ENCODE peak calls at places on chromosomes 5 and 9, in eight cellular contexts. S is HFFc6, W is neural crest cell, J is Calu3, L is heart right ventricle, U is pancreas, T is PC-9, X is nephron progenitor cell. I is an unnamed sample.

GRCh38 chr5:610011-610743 is 2.0 kb upstream of the CEP72 start:
- DNase-seq in T (no peak), J (no peak), S (no peak), L (no peak), X (no peak), U (peak; percentile 9), W (no peak), I (peak; percentile 22)

GRCh38 chr5:16931334-16932110 is 4.6 kb downstream of the MYO10 start:
- DNase-seq in T (peak; percentile 37), X (no peak), S (no peak), U (peak; percentile 77), L (no peak), J (peak; percentile 57), W (no peak), I (no peak)

GRCh38 chr5:89572696-89573095 is 689.7 kb upstream of the MEF2C start:
- DNase-seq in T (no peak), J (no peak), X (no peak), L (no peak), U (no peak), W (no peak), S (peak; percentile 3), I (no peak)

GRCh38 chr5:41503860-41504259 is 6.5 kb downstream of the PLCXD3 start:
- DNase-seq in U (no peak), L (no peak), J (no peak), X (no peak), T (no peak), W (no peak), S (no peak), I (no peak)

GRCh38 chr5:124790895-124791732 is 44.7 kb upstream of the ZNF608 start:
- DNase-seq in S (no peak), T (no peak), X (no peak), J (no peak), L (no peak), U (no peak), W (no peak), I (no peak)

GRCh38 chr5:13731229-13731628 is 213.3 kb downstream of the DNAH5 start:
- DNase-seq in W (no peak), U (no peak), X (no peak), L (no peak), J (no peak), T (no peak), S (no peak), I (no peak)

GRCh38 chr9:88433583-88434240 is 45.5 kb downstream of the SPIN1 start:
- DNase-seq in X (no peak), W (no peak), T (no peak), U (no peak), S (peak; percentile 17), L (no peak), J (no peak), I (no peak)

GRCh38 chr5:61805101-61805500 is 473.0 kb downstream of the ZSWIM6 start:
- DNase-seq in L (no peak), T (peak; percentile 21), U (no peak), W (no peak), S (peak; percentile 71), X (no peak), J (peak; percentile 24), I (no peak)

GRCh38 chr5:159132429-159133040 is 32.8 kb upstream of the EBF1 start:
- DNase-seq in U (no peak), X (no peak), L (no peak), J (no peak), S (no peak), W (no peak), T (no peak), I (no peak)

GRCh38 chr9:16689352-16689938 is 181.0 kb downstream of the BNC2 start:
- DNase-seq in U (no peak), W (no peak), X (no peak), L (peak; percentile 24), J (no peak), T (no peak), S (no peak), I (no peak)

GRCh38 chr9:90299963-90300362 is 342.7 kb downstream of the DIRAS2 start:
- DNase-seq in L (no peak), J (no peak), T (no peak), U (no peak), W (no peak), X (no peak), S (no peak), I (no peak)

GRCh38 chr5:89929173-89929572 is 480.4 kb downstream of the CETN3 start:
- DNase-seq in W (no peak), X (no peak), T (no peak), U (no peak), L (no peak), J (no peak), S (no peak), I (peak; percentile 29)

GRCh38 chr5:50593681-50594080 is 72.8 kb upstream of the PARP8 start:
- DNase-seq in U (no peak), X (no peak), J (no peak), T (no peak), W (no peak), L (no peak), S (no peak), I (no peak)

GRCh38 chr9:129832957-129833356 is 2.1 kb downstream of the C9orf78 start:
- DNase-seq in L (no peak), W (no peak), X (no peak), T (no peak), S (no peak), U (no peak), J (no peak), I (no peak)

GRCh38 chr5:110625376-110625999 is 101.0 kb downstream of the TMEM232 start:
- DNase-seq in T (no peak), J (no peak), X (no peak), U (no peak), L (no peak), S (peak; percentile 13), W (no peak), I (no peak)

GRCh38 chr9:4973246-4973645 is 11.8 kb upstream of the JAK2 start:
- DNase-seq in J (no peak), S (peak; percentile 39), T (no peak), X (no peak), U (no peak), L (no peak), W (no peak), I (no peak)

GRCh38 chr5:36795366-36795765 is 81.2 kb upstream of the NIPBL start:
- DNase-seq in S (no peak), X (no peak), U (no peak), L (no peak), W (no peak), T (no peak), J (no peak), I (no peak)

DNA sequence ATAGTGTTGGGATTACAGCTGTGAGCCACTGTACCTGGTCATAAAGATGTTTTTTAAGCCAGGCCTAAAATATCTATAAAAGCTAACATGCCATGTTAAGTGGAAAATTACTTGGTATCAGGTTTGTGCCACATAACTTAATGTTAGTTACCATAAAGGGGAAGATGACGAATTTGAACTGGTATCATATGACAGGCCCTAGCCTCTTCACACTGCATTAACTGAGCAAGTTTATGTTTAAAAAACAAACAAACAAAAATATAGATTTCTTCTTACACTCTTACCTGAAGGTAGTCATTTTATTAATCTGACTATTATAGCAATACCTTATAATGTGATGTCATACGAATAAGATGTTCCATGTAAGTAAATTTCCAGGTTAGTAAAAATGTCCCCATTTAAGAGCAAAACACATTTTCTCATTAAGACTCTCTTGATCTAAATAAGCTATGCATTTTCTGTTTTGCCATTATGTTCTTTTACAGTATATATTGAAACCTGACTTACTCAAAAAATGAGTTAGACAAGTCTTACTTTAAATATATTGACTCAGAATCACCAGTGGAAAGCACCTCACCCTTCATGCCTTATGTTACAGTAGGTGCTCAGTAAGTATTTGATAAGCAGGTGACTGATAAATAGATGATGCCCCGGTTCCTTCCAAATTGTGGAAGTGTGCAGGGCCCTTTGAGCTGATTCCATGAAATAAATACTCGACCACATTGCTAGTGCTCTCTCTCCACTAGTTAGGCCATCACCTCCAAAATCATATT is 125.4 kb downstream of the CDC42SE2 start:
- DNase-seq in U (no peak), L (no peak), J (no peak), X (no peak), T (no peak), W (no peak), S (no peak), I (no peak)
- TF ChIP-seq CTCF in U (no peak), L (no peak), J (no peak), X (no peak), T (no peak), W (no peak), S (no peak), I (no peak)

GRCh38 chr9:121057821-121058220 is 7.7 kb upstream of the C5 start:
- DNase-seq in T (no peak), X (no peak), L (no peak), W (no peak), S (no peak), U (no peak), J (no peak), I (no peak)
- TF ChIP-seq CTCF in T (no peak), X (no peak), L (no peak), W (no peak), S (no peak), U (no peak), J (no peak), I (no peak)

DNA sequence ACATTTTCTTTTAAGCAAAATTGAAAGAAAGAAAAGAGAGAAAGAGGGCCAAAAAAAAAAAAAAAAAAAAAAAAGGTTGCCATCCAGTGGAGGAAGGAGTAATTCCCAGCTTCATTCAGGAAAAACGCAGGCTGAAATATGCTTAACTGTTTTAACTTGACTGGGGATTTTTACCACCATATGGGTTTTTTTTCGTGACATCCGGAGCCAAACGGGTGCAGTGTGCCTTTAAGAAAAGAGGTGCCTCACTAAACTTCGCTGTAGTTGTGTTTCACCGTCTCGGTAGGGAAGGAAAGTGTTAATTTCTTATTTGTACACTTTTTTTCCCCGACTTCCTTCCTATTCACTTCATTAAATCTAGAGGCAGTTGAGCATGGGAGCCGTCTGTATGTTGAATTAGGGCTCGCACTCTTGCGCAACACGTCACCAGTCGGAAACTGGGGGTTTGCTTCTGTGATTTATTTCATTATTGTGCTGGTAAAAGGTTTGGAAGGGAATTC is 143.0 kb downstream of the SMARCA2 start:
- DNase-seq in U (peak; percentile 49), X (peak; percentile 32), J (peak; percentile 20), T (peak; percentile 25), W (peak; percentile 23), S (peak; percentile 65), L (peak; percentile 37), I (no peak)
- TF ChIP-seq CTCF in U (no peak), X (no peak), J (no peak), T (no peak), W (peak; percentile 21), S (peak; percentile 44), L (no peak), I (no peak)

DNA sequence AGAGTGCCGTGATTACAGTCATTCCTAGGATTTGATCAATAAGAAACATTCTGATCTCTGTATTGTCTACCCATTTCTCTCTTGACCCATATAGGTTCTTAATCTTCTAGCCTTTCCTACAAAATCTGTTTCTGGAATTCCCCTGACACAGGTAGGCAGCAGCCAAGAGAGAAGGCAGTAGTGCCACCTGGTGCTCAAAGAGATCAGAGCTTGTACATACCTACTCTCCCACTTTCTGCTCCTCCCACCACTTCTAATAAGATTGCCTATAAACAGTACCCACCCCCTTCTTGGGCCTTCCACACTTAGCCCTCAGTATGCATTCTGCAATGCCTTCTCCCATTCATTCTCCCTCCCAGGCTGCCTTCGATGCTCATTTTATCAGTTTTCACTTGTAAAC is 117.4 kb upstream of the RORB start:
- DNase-seq in W (no peak), J (peak; percentile 55), U (peak; percentile 24), X (peak; percentile 17), T (peak; percentile 16), L (no peak), S (no peak), I (peak; percentile 24)
- TF ChIP-seq CTCF in W (peak; percentile 64), J (no peak), U (peak; percentile 13), X (peak; percentile 32), T (peak; percentile 62), L (no peak), S (no peak), I (peak; percentile 40)

I was measured in Caco-2.